ENCODE peak calls at places on chromosomes 4 and X, in five cellular contexts. V is CD8-positive, alpha-beta memory T cell; K is naive thymus-derived CD4-positive, alpha-beta T cell; D is cardiac muscle cell; S is CD4-positive, alpha-beta memory T cell. W is an unnamed sample.

GRCh38 chr4:3059896-3060295 is 14.4 kb downstream of the HTT-AS start:
- DNase-seq in V (no peak), K (no peak), D (no peak), S (no peak), W (no peak)

GRCh38 chrX:133698298-133698697 is 283.0 kb upstream of the GPC4 start:
- DNase-seq in V (no peak), K (peak; percentile 29), D (peak; percentile 44), S (no peak), W (no peak)

GRCh38 chrX:117834076-117834475 is 282.5 kb downstream of the KLHL13 start:
- DNase-seq in V (no peak), K (no peak), D (no peak), S (no peak), W (no peak)

GRCh38 chrX:134908235-134908834 is 82.5 kb upstream of the SMIM10 start:
- DNase-seq in V (no peak), K (peak; percentile 62), D (peak; percentile 69), S (peak; percentile 31), W (no peak)

GRCh38 chrX:38347136-38347535 is 5.3 kb upstream of the OTC start:
- DNase-seq in V (no peak), K (no peak), D (peak; percentile 86), S (no peak), W (no peak)

GRCh38 chr4:138035781-138036258 is 206.3 kb downstream of the SLC7A11 start:
- DNase-seq in V (no peak), K (no peak), D (peak; percentile 79), S (no peak), W (no peak)

GRCh38 chr4:165805406-165805805 is 67.6 kb upstream of the TLL1 start:
- DNase-seq in V (no peak), K (no peak), D (no peak), S (no peak), W (no peak)

GRCh38 chr4:176357359-176358082 is 37.8 kb downstream of the SPCS3 start:
- DNase-seq in V (no peak), K (no peak), D (no peak), S (no peak), W (no peak)

GRCh38 chrX:21972046-21972445 is 31.5 kb downstream of the SMS start:
- DNase-seq in V (no peak), K (no peak), D (no peak), S (no peak), W (no peak)

GRCh38 chr4:174283507-174284180 is at the start of the genes CEP44 and FBXO8:
- DNase-seq in V (peak; percentile 65), K (peak; percentile 85), D (peak; percentile 88), S (peak; percentile 82), W (peak; percentile 48)

GRCh38 chrX:17174671-17175070 is 200.3 kb upstream of the NHS start:
- DNase-seq in V (no peak), K (no peak), D (no peak), S (no peak), W (no peak)

GRCh38 chr4:87353592-87353991 is 30.9 kb upstream of the HSD17B13 start:
- DNase-seq in V (peak; percentile 2), K (peak; percentile 41), D (peak; percentile 71), S (peak; percentile 5), W (peak; percentile 31)

GRCh38 chr4:161937151-161937550 is 226.6 kb downstream of the FSTL5 start:
- DNase-seq in V (no peak), K (no peak), D (no peak), S (no peak), W (no peak)

GRCh38 chr4:100852326-100852725 is 334.5 kb upstream of the EMCN start:
- DNase-seq in V (no peak), K (no peak), D (no peak), S (no peak), W (no peak)

GRCh38 chr4:137861682-137862081 is 329.4 kb upstream of the PCDH18 start:
- DNase-seq in V (no peak), K (no peak), D (peak; percentile 49), S (no peak), W (no peak)

GRCh38 chrX:130625381-130625780 is 223.6 kb downstream of the RBMX2 start:
- DNase-seq in V (no peak), K (no peak), D (no peak), S (no peak), W (no peak)

GRCh38 chr4:82833696-82834313 is 35.2 kb upstream of the SCD5 start:
- DNase-seq in V (no peak), K (no peak), D (peak; percentile 55), S (no peak), W (no peak)

GRCh38 chr4:25792843-25793242 is 69.9 kb downstream of the SEL1L3 start:
- DNase-seq in V (no peak), K (no peak), D (no peak), S (no peak), W (no peak)

GRCh38 chrX:41664307-41665299 is 24.2 kb upstream of the GPR34 start:
- DNase-seq in V (no peak), K (no peak), D (no peak), S (no peak), W (no peak)

GRCh38 chr4:182569561-182569960 is 326.4 kb downstream of the TENM3 start:
- DNase-seq in V (no peak), K (no peak), D (no peak), S (no peak), W (no peak)

GRCh38 chr4:24321151-24321550 is 263.2 kb downstream of the DHX15 start:
- DNase-seq in V (no peak), K (no peak), D (peak; percentile 3), S (no peak), W (no peak)

GRCh38 chr4:153564630-153565525 is 98.7 kb downstream of the TMEM131L start:
- DNase-seq in V (no peak), K (no peak), D (no peak), S (no peak), W (no peak)

GRCh38 chrX:40107291-40108083 is 9.7 kb upstream of the BCOR start:
- DNase-seq in V (no peak), K (no peak), D (peak; percentile 27), S (no peak), W (no peak)
- H3K9me3 ChIP-seq in V (no peaks in the 10 kb centered on the region), K (no peaks in the 10 kb centered on the region), D (no peaks in the 10 kb centered on the region), S (no peaks in the 10 kb centered on the region), W (no peaks in the 10 kb centered on the region)

GRCh38 chrX:153517421-153517820 is at the start of gene ATP2B3:
- DNase-seq in V (no peak), K (no peak), D (no peak), S (no peak), W (no peak)
- H3K9me3 ChIP-seq in V (no peaks in the 10 kb centered on the region), K (no peaks in the 10 kb centered on the region), D (no peaks in the 10 kb centered on the region), S (no peaks in the 10 kb centered on the region), W (no peaks in the 10 kb centered on the region)

DNA sequence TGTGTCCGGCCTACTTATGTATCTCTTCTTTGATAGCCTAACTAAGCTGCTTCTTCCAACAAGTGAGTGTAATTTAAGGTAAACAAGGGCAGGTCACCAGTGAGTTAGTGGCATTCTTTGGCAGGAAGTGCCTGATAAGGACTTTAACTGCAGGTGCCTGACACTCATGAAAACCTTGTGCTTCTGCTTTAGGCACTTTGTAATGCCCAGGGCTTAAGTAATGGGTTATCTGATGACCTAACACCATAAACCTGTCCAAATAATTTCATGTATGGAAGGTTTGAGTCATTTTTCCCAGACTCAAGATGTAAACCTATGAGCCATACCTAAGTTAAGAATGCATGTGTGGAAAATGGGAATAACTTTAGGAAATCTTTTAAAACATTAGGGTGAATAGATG is 43.0 kb downstream of the BCOR start:
- DNase-seq in V (no peak), K (no peak), D (no peak), S (no peak), W (no peak)
- H3K9me3 ChIP-seq in V (peaks cover 10% of the 10 kb centered on the region), K (peaks cover 18% of the 10 kb centered on the region), D (peaks cover 2% of the 10 kb centered on the region), S (peaks cover 8% of the 10 kb centered on the region), W (no peaks in the 10 kb centered on the region)

GRCh38 chr4:175986-176385 is 51.7 kb downstream of the ZNF718 start:
- DNase-seq in V (no peak), K (no peak), D (no peak), S (no peak), W (no peak)
- H3K9me3 ChIP-seq in V (peaks cover 30% of the 10 kb centered on the region), K (peaks cover 86% of the 10 kb centered on the region), D (peaks cover 5% of the 10 kb centered on the region), S (peaks cover 71% of the 10 kb centered on the region), W (peaks cover 39% of the 10 kb centered on the region)

DNA sequence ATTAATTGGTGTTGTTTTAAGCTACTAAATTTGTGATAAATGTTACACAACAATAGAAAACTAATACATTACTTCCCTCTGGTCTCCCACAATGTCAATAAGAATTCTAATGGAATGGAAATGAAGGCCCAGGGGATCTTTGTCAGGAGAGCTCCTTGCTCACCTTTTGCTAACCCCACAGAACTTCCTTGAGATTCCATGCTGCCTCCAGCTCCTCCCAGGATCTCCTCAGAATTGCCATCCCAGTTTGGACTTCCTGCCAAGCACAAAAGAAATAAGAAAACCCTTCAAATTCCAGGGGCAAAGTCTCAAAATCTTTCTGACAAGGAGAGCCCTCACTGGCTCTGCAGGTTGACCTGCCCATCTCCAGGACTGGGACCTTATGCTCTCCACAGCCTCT is 43.2 kb downstream of the ITIH6 start:
- DNase-seq in V (no peak), K (no peak), D (no peak), S (no peak), W (no peak)
- H3K9me3 ChIP-seq in V (no peaks in the 10 kb centered on the region), K (no peaks in the 10 kb centered on the region), D (no peaks in the 10 kb centered on the region), S (no peaks in the 10 kb centered on the region), W (no peaks in the 10 kb centered on the region)

DNA sequence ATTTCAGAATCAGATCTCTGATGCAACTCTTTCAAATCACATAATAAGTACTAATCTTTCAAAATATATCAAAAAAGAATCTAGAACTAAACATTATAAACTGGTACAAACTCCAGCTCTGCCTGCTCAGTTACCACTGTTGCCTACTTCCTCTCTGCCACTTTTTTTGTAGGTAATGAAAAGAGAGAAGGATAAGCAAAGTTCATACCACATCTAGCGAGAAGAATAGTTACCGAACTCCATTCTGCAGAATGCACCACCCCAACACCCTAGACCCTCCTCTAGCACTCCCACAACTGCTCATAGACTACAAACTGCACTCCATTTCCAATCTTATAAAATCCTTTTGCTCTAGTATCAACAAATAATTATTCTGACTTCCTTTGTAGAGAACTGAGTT is 19.7 kb upstream of the LRBA start:
- DNase-seq in V (no peak), K (no peak), D (no peak), S (no peak), W (no peak)
- H3K9me3 ChIP-seq in V (no peaks in the 10 kb centered on the region), K (no peaks in the 10 kb centered on the region), D (no peaks in the 10 kb centered on the region), S (no peaks in the 10 kb centered on the region), W (no peaks in the 10 kb centered on the region)

GRCh38 chrX:44946771-44947170 is 73.8 kb downstream of the KDM6A start:
- DNase-seq in V (no peak), K (no peak), D (peak; percentile 42), S (no peak), W (no peak)
- H3K9me3 ChIP-seq in V (peaks cover 5% of the 10 kb centered on the region), K (peaks cover 11% of the 10 kb centered on the region), D (no peaks in the 10 kb centered on the region), S (peaks cover 6% of the 10 kb centered on the region), W (no peaks in the 10 kb centered on the region)

DNA sequence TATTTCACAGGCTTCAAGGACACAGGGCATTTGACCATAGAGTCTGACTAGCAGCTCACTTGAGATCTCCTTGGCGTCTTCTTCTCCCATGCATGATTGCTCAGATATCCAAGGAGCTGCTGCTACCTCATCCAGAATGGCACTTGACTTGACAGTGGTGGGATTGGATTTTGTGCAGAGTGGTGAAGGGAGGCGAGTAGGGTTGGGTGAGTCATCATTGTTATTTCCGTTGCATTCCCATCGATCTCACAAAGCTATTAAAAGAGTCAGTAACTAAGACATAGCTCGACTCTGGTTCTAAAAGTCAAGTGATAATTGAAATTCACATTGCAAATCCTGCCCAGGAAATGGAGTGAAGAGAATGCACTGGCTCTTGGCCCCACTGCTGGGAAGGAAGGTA is 27.7 kb downstream of the NHSL2 start:
- DNase-seq in V (no peak), K (no peak), D (no peak), S (no peak), W (no peak)
- H3K9me3 ChIP-seq in V (no peaks in the 10 kb centered on the region), K (no peaks in the 10 kb centered on the region), D (no peaks in the 10 kb centered on the region), S (no peaks in the 10 kb centered on the region), W (no peaks in the 10 kb centered on the region)

GRCh38 chr4:10809905-10810304 is 125.3 kb upstream of the CLNK start:
- DNase-seq in V (no peak), K (no peak), D (no peak), S (no peak), W (no peak)
- H3K9me3 ChIP-seq in V (no peaks in the 10 kb centered on the region), K (no peaks in the 10 kb centered on the region), D (no peaks in the 10 kb centered on the region), S (no peaks in the 10 kb centered on the region), W (no peaks in the 10 kb centered on the region)